ENCODE peak calls at places on chromosomes 12 and 14, in eight cellular contexts. T is IMR-90, D is neuronal stem cell, N is PC-3, P is PC-9, B is HCT116, K is GM23338, H is H9. Q is an unnamed sample.

GRCh38 chr12:12024958-12025682 is 45.6 kb upstream of the BCL2L14 start:
- DNase-seq in T (no peak), D (no peak), N (no peak), P (no peak), B (no peak), K (no peak), H (no peak), Q (no peak)

GRCh38 chr14:103576371-103577024 is 13.7 kb downstream of the COA8 start:
- DNase-seq in T (peak; percentile 80), D (peak; percentile 71), N (peak; percentile 89), P (peak; percentile 97), B (peak; percentile 53), K (peak; percentile 53), H (peak; percentile 58), Q (no peak)

GRCh38 chr14:39169541-39169900 is 612 bp downstream of the TRAPPC6B start:
- DNase-seq in T (no peak), D (no peak), N (no peak), P (no peak), B (no peak), K (no peak), H (no peak), Q (no peak)

GRCh38 chr14:106691601-106692291 is 1165.4 kb downstream of the TMEM121 start:
- DNase-seq in T (no peak), D (no peak), N (no peak), P (no peak), B (no peak), K (peak; percentile 14), H (no peak), Q (no peak)

GRCh38 chr12:111194703-111195051 is 174.2 kb downstream of the PHETA1 start:
- DNase-seq in T (no peak), D (no peak), N (no peak), P (no peak), B (no peak), K (no peak), H (no peak), Q (no peak)

GRCh38 chr14:77151245-77151644 is 9.7 kb upstream of the ZDHHC22 start:
- DNase-seq in T (no peak), D (peak; percentile 20), N (peak; percentile 71), P (peak; percentile 53), B (no peak), K (peak; percentile 89), H (peak; percentile 62), Q (no peak)

GRCh38 chr12:51591020-51591901 is at the start of gene SCN8A:
- DNase-seq in T (peak; percentile 56), D (peak; percentile 78), N (peak; percentile 63), P (no peak), B (peak; percentile 16), K (peak; percentile 87), H (peak; percentile 90), Q (no peak)

GRCh38 chr12:12008931-12009611 is 61.7 kb upstream of the BCL2L14 start:
- DNase-seq in T (peak; percentile 31), D (peak; percentile 76), N (peak; percentile 88), P (peak; percentile 80), B (no peak), K (peak; percentile 86), H (peak; percentile 93), Q (peak; percentile 58)

GRCh38 chr12:122291431-122291830 is 25.1 kb upstream of the VPS33A start:
- DNase-seq in T (no peak), D (no peak), N (no peak), P (no peak), B (no peak), K (no peak), H (no peak), Q (no peak)
- H3K4me2 ChIP-seq in T (no peak overlapping the region), D (no peak overlapping the region), N (no peak overlapping the region), P (no peak overlapping the region), B (no peak overlapping the region), K (no peak overlapping the region), H (no peak overlapping the region), Q (no peak overlapping the region)

DNA sequence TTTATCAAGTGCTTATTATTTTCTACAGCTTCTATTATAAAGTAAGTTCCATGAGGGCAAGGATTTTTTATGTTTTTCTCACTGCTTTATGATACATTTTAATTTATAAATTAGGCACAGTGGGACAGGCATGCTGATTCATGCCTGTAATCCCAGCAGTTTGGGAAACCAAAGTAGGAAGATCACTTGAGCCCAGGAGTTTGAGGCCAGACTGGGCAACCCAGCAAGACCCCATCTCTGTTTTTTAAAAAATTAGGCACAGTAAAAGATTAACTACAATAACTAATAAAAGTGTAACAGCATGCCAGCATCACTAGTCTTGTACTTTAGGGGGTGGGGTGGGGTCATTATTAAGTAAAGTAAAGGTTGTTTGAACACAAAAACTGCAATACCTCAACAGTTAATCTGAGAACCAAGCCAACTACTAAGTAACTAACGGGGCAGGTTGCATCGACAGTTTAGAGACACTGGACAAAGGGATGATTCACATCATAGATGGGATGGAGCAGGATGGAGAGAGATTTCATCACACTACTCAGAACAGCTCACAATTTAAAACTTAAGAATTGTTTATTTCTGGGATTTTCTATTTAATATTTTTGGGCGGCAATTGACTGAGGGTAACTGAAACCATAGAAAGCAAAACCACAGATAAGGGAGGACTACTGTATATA is 119.5 kb downstream of the PLEKHA5 start:
- DNase-seq in T (peak; percentile 88), D (no peak), N (no peak), P (no peak), B (no peak), K (no peak), H (no peak), Q (no peak)
- H3K27ac ChIP-seq in T (peak overlapping the region; percentile 58), D (no peak overlapping the region), N (no peak overlapping the region), P (peak overlapping the region; percentile 10), B (no peak overlapping the region), K (no peak overlapping the region), H (no peak overlapping the region), Q (peak overlapping the region; percentile 31)

GRCh38 chr14:105216490-105217247 is 31.7 kb upstream of the BTBD6 start:
- DNase-seq in T (no peak), D (no peak), N (no peak), P (no peak), B (no peak), K (no peak), H (no peak), Q (no peak)
- H2AFZ ChIP-seq in T (no peak overlapping the region), D (no peak overlapping the region), N (no peak overlapping the region), P (no peak overlapping the region), B (no peak overlapping the region), K (no peak overlapping the region), H (no peak overlapping the region), Q (no peak overlapping the region)

GRCh38 chr12:132464820-132465219 is 25.1 kb upstream of the FBRSL1 start:
- DNase-seq in T (no peak), D (no peak), N (no peak), P (no peak), B (no peak), K (no peak), H (no peak), Q (no peak)
- H3K4me2 ChIP-seq in T (no peak overlapping the region), D (no peak overlapping the region), N (no peak overlapping the region), P (no peak overlapping the region), B (no peak overlapping the region), K (no peak overlapping the region), H (no peak overlapping the region), Q (no peak overlapping the region)

GRCh38 chr12:125050446-125050845 is 14.8 kb upstream of the AACS start:
- DNase-seq in T (no peak), D (no peak), N (no peak), P (no peak), B (no peak), K (no peak), H (no peak), Q (no peak)
- H3K27ac ChIP-seq in T (no peak overlapping the region), D (no peak overlapping the region), N (no peak overlapping the region), P (no peak overlapping the region), B (no peak overlapping the region), K (no peak overlapping the region), H (no peak overlapping the region), Q (no peak overlapping the region)

GRCh38 chr12:89251326-89252237 is 100.7 kb downstream of the DUSP6 start:
- DNase-seq in T (no peak), D (no peak), N (no peak), P (no peak), B (no peak), K (no peak), H (no peak), Q (no peak)
- H2AFZ ChIP-seq in T (no peak overlapping the region), D (peak overlapping the region; percentile 4), N (no peak overlapping the region), P (no peak overlapping the region), B (peak overlapping the region; percentile 27), K (peak overlapping the region; percentile 34), H (no peak overlapping the region), Q (no peak overlapping the region)

GRCh38 chr12:97465012-97465345 is 2.4 kb downstream of the RMST start:
- DNase-seq in T (no peak), D (no peak), N (no peak), P (no peak), B (no peak), K (peak; percentile 88), H (peak; percentile 83), Q (no peak)

GRCh38 chr12:97464241-97465011 is 1.8 kb downstream of the RMST start:
- DNase-seq in T (no peak), D (peak; percentile 21), N (no peak), P (no peak), B (no peak), K (peak; percentile 73), H (peak; percentile 65), Q (no peak)
- H3K4me2 ChIP-seq in T (no peak overlapping the region), D (peak overlapping the region; percentile 56), N (no peak overlapping the region), P (no peak overlapping the region), B (no peak overlapping the region), K (peak overlapping the region; percentile 84), H (peak overlapping the region; percentile 74), Q (no peak overlapping the region)

GRCh38 chr12:43806737-43807072 is 588 bp upstream of the TWF1 start:
- DNase-seq in T (no peak), D (no peak), N (no peak), P (no peak), B (no peak), K (no peak), H (no peak), Q (no peak)
- H3K27ac ChIP-seq in T (peak overlapping the region; percentile 88), D (no peak overlapping the region), N (peak overlapping the region; percentile 71), P (peak overlapping the region; percentile 76), B (peak overlapping the region; percentile 76), K (peak overlapping the region; percentile 95), H (peak overlapping the region; percentile 29), Q (peak overlapping the region; percentile 93)